ENCODE peak calls at places on chromosomes 7 and 10, in four cellular contexts. M is colonic mucosa, S is endodermal cell, D is ascending aorta. I is an unnamed sample.

GRCh38 chr10:88114368-88114767 is 250.9 kb downstream of the PTEN start:
- DNase-seq in M (no peak), S (peak; percentile 84), D (no peak), I (peak; percentile 60)

GRCh38 chr7:28037220-28038010 is 143.2 kb downstream of the JAZF1 start:
- DNase-seq in M (no peak), S (no peak), D (no peak), I (peak; percentile 38)

GRCh38 chr10:17066801-17067200 is 62.8 kb downstream of the CUBN start:
- DNase-seq in M (no peak), S (no peak), D (no peak), I (no peak)

GRCh38 chr7:127618775-127619174 is 833 bp upstream of the PAX4 start:
- DNase-seq in M (no peak), S (no peak), D (no peak), I (no peak)

GRCh38 chr10:58981051-58981450 is 195.4 kb upstream of the PHYHIPL start:
- DNase-seq in M (no peak), S (peak; percentile 56), D (no peak), I (no peak)

GRCh38 chr10:17340144-17340829 is 112.2 kb downstream of the VIM start:
- DNase-seq in M (no peak), S (peak; percentile 43), D (no peak), I (no peak)

GRCh38 chr10:14383266-14383665 is 52.5 kb upstream of the FRMD4A start:
- DNase-seq in M (no peak), S (no peak), D (no peak), I (no peak)

GRCh38 chr10:48333856-48334255 is 27.4 kb downstream of the MAPK8 start:
- DNase-seq in M (no peak), S (no peak), D (no peak), I (no peak)

GRCh38 chr10:338176-339037 is 203.2 kb downstream of the ZMYND11 start:
- DNase-seq in M (no peak), S (no peak), D (no peak), I (peak; percentile 70)

GRCh38 chr10:97228130-97228774 is 42.5 kb upstream of the SLIT1 start:
- DNase-seq in M (no peak), S (no peak), D (no peak), I (peak; percentile 37)

GRCh38 chr7:156816943-156817572 is 75.9 kb downstream of the LMBR1 start:
- DNase-seq in M (no peak), S (no peak), D (no peak), I (peak; percentile 12)

GRCh38 chr7:41205600-41205999 is 497.3 kb downstream of the INHBA start:
- DNase-seq in M (no peak), S (no peak), D (no peak), I (no peak)

GRCh38 chr7:105046414-105046813 is 32.4 kb downstream of the KMT2E start:
- DNase-seq in M (no peak), S (no peak), D (no peak), I (no peak)

GRCh38 chr10:91257310-91257709 is 36.8 kb downstream of the PCGF5 start:
- DNase-seq in M (no peak), S (no peak), D (no peak), I (no peak)

GRCh38 chr7:50502947-50503346 is 52.8 kb upstream of the FIGNL1 start:
- DNase-seq in M (no peak), S (no peak), D (no peak), I (no peak)

GRCh38 chr7:77738871-77739270 is 42.6 kb downstream of the RSBN1L start:
- DNase-seq in M (no peak), S (no peak), D (no peak), I (no peak)

GRCh38 chr7:134553976-134554375 is 5.1 kb downstream of the AKR1B15 start:
- DNase-seq in M (no peak), S (peak; percentile 68), D (no peak), I (no peak)

GRCh38 chr7:131625817-131626372 is 69.5 kb upstream of the PODXL start:
- DNase-seq in M (no peak), S (peak; percentile 96), D (no peak), I (no peak)

GRCh38 chr7:24847754-24848153 is 90.5 kb upstream of the GSDME start:
- DNase-seq in M (no peak), S (no peak), D (no peak), I (no peak)

GRCh38 chr10:97814996-97815395 is 34.6 kb upstream of the GOLGA7B start:
- DNase-seq in M (no peak), S (no peak), D (no peak), I (no peak)

GRCh38 chr10:124088944-124089343 is 4.5 kb downstream of the CHST15 start:
- DNase-seq in M (no peak), S (no peak), D (no peak), I (no peak)

GRCh38 chr10:10138685-10139084 is 879.0 kb upstream of the CELF2 start:
- DNase-seq in M (no peak), S (no peak), D (no peak), I (peak; percentile 25)
- H3K4me3 ChIP-seq in M (no peak overlapping the region), S (no peak overlapping the region), D (no peak overlapping the region), I (no peak overlapping the region)

DNA sequence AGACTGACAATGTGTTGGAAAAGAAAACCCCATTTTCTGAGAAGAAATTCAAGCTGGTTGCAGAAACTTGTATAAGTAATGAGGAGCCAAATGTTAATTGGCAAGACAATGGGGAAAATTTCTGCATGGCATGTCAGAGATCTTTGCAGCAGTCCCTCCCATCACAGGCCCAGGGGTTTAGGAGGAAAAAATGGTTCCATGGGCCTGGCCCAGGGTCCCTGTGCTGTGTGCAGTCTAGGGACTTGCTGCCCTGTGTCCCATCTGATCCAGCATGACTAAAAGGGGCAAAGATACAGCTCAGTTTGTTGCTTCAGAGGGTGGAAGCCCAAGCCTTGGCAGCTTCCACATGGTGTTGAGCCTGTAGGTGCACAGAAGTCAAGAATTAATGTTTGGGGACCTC is 440.3 kb upstream of the TPK1 start:
- DNase-seq in M (no peak), S (no peak), D (no peak), I (no peak)
- H3K9me3 ChIP-seq in M (no peaks in the 10 kb centered on the region), S (no peaks in the 10 kb centered on the region), D (no peaks in the 10 kb centered on the region), I (no peaks in the 10 kb centered on the region)

GRCh38 chr7:19112290-19113000 is 5.0 kb downstream of the TWIST1 start:
- DNase-seq in M (no peak), S (peak; percentile 65), D (no peak), I (no peak)

GRCh38 chr7:19111474-19112143 is 5.8 kb downstream of the TWIST1 start:
- DNase-seq in M (no peak), S (no peak), D (no peak), I (no peak)

GRCh38 chr7:19114591-19114855 is 2.9 kb downstream of the TWIST1 start:
- DNase-seq in M (no peak), S (no peak), D (no peak), I (no peak)

GRCh38 chr7:19113855-19114590 is 3.4 kb downstream of the TWIST1 start:
- DNase-seq in M (no peak), S (no peak), D (no peak), I (no peak)

DNA sequence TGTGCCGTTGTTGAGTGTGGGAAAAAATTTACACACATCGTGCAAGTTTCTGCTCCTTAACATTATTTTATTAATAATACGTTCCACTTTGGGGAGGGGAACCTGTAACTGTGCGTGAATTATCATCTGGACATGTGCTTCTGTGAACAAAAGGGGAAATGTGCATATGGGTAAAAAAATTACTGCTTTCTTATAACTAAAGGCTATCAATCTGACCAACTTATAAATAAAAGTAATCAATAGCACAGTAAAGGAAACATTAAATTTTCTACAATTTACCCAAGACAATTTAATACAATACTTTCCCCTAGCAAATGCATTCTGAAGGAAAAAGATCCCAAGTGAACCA is 4.5 kb downstream of the TWIST1 start:
- DNase-seq in M (no peak), S (no peak), D (no peak), I (no peak)
- H3K27me3 ChIP-seq in M (peaks cover 61% of the 10 kb centered on the region), S (peaks cover 95% of the 10 kb centered on the region), D (no peaks in the 10 kb centered on the region), I (peaks cover under 1% of the 10 kb centered on the region)

GRCh38 chr7:5064391-5065106 is 18.9 kb downstream of the RBAK start:
- DNase-seq in M (no peak), S (no peak), D (no peak), I (no peak)

GRCh38 chr7:5063698-5064097 is 18.0 kb downstream of the RBAK start:
- DNase-seq in M (no peak), S (no peak), D (no peak), I (no peak)

GRCh38 chr7:5070206-5070605 is 24.5 kb downstream of the RBAK start:
- DNase-seq in M (no peak), S (no peak), D (no peak), I (no peak)

DNA sequence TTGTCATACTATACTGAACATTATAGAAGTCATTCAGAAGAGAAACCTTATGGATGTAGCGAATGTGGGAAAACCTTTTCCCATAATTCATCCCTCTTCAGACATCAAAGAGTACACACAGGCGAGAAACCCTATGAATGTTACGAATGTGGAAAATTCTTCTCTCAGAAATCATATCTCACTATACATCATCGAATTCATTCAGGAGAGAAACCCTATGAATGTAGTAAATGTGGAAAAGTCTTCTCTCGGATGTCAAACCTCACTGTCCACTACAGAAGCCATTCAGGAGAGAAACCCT is 19.4 kb downstream of the RBAK start:
- DNase-seq in M (no peak), S (no peak), D (no peak), I (no peak)
- H3K4me3 ChIP-seq in M (no peak overlapping the region), S (peak overlapping the region; percentile 80), D (no peak overlapping the region), I (no peak overlapping the region)

GRCh38 chr7:158402471-158402870 is 185.2 kb downstream of the PTPRN2 start:
- DNase-seq in M (no peak), S (no peak), D (no peak), I (no peak)

GRCh38 chr7:158403013-158403821 is 184.4 kb downstream of the PTPRN2 start:
- DNase-seq in M (peak; percentile 45), S (no peak), D (no peak), I (no peak)

GRCh38 chr7:158401295-158401694 is 186.3 kb downstream of the PTPRN2 start:
- DNase-seq in M (no peak), S (no peak), D (no peak), I (no peak)

GRCh38 chr7:158400601-158401225 is 186.9 kb downstream of the PTPRN2 start:
- DNase-seq in M (no peak), S (no peak), D (no peak), I (no peak)

DNA sequence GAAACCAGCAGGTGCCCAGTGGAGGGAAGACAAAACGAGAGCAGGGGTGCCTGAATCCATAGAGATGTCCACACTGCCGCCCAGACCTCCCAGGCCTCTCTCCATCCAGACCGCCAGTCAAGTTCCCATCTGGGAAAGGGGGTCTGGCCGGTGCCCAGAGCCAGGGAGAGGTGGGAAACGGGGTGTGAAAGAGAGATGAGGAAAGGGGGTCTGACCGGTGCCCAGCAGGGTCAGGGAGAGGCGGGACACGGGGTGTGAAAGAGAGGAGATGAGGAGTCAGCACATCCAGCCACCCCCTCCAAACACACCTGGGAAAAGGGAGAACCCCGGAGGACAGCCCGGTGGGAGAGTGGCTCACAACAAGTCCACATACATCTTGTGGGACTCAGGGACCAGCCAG is 185.8 kb downstream of the PTPRN2 start:
- DNase-seq in M (no peak), S (no peak), D (no peak), I (no peak)
- H3K9me3 ChIP-seq in M (no peaks in the 10 kb centered on the region), S (peaks cover 82% of the 10 kb centered on the region), D (no peaks in the 10 kb centered on the region), I (no peaks in the 10 kb centered on the region)